ENCODE peak calls at places on chromosomes 6 and 20, in seven cellular contexts. One of them, this sample, is unnamed.

GRCh38 chr6:16338577-16339262 is 100.3 kb downstream of the GMPR start:
- DNase-seq in lung: peak
- DNase-seq in fibroblast of lung: peak
- DNase-seq in CD4-positive, alpha-beta T cell: no peak
- DNase-seq in SK-N-SH: peak
- DNase-seq in CD4-positive, CD25-positive, alpha-beta regulatory T cell: no peak
- DNase-seq in right atrium auricular region: no peak
- DNase-seq in this sample: peak

GRCh38 chr20:60024801-60025200 is 66.6 kb downstream of the CDH26 start:
- DNase-seq in fibroblast of lung: no peak
- DNase-seq in CD4-positive, CD25-positive, alpha-beta regulatory T cell: no peak
- DNase-seq in CD4-positive, alpha-beta T cell: no peak
- DNase-seq in right atrium auricular region: no peak
- DNase-seq in lung: no peak
- DNase-seq in SK-N-SH: no peak
- DNase-seq in this sample: no peak

GRCh38 chr6:19734061-19734460 is 103.1 kb upstream of the ID4 start:
- DNase-seq in SK-N-SH: no peak
- DNase-seq in right atrium auricular region: no peak
- DNase-seq in fibroblast of lung: no peak
- DNase-seq in CD4-positive, alpha-beta T cell: no peak
- DNase-seq in lung: no peak
- DNase-seq in CD4-positive, CD25-positive, alpha-beta regulatory T cell: no peak
- DNase-seq in this sample: no peak

GRCh38 chr20:63346131-63347080 is 14.7 kb downstream of the CHRNA4 start:
- DNase-seq in fibroblast of lung: no peak
- DNase-seq in right atrium auricular region: no peak
- DNase-seq in CD4-positive, alpha-beta T cell: no peak
- DNase-seq in lung: no peak
- DNase-seq in CD4-positive, CD25-positive, alpha-beta regulatory T cell: no peak
- DNase-seq in SK-N-SH: no peak
- DNase-seq in this sample: no peak

GRCh38 chr6:24064106-24064505 is 61.9 kb upstream of the NRSN1 start:
- DNase-seq in SK-N-SH: peak
- DNase-seq in CD4-positive, CD25-positive, alpha-beta regulatory T cell: no peak
- DNase-seq in lung: no peak
- DNase-seq in fibroblast of lung: no peak
- DNase-seq in CD4-positive, alpha-beta T cell: no peak
- DNase-seq in right atrium auricular region: no peak
- DNase-seq in this sample: peak

GRCh38 chr6:36351152-36351571 is 14.5 kb upstream of the BNIP5 start:
- DNase-seq in CD4-positive, CD25-positive, alpha-beta regulatory T cell: no peak
- DNase-seq in right atrium auricular region: peak
- DNase-seq in fibroblast of lung: peak
- DNase-seq in SK-N-SH: no peak
- DNase-seq in lung: no peak
- DNase-seq in CD4-positive, alpha-beta T cell: no peak
- DNase-seq in this sample: no peak

GRCh38 chr6:150238294-150238693 is 95.5 kb downstream of the PPP1R14C start:
- DNase-seq in lung: peak
- DNase-seq in right atrium auricular region: no peak
- DNase-seq in fibroblast of lung: no peak
- DNase-seq in SK-N-SH: peak
- DNase-seq in CD4-positive, CD25-positive, alpha-beta regulatory T cell: no peak
- DNase-seq in CD4-positive, alpha-beta T cell: no peak
- DNase-seq in this sample: no peak

GRCh38 chr6:20279608-20280287 is 67.5 kb upstream of the MBOAT1 start:
- DNase-seq in SK-N-SH: no peak
- DNase-seq in lung: no peak
- DNase-seq in CD4-positive, alpha-beta T cell: no peak
- DNase-seq in fibroblast of lung: no peak
- DNase-seq in right atrium auricular region: no peak
- DNase-seq in CD4-positive, CD25-positive, alpha-beta regulatory T cell: no peak
- DNase-seq in this sample: no peak

GRCh38 chr6:95797054-95797453 is 218.7 kb upstream of the FUT9 start:
- DNase-seq in CD4-positive, CD25-positive, alpha-beta regulatory T cell: no peak
- DNase-seq in right atrium auricular region: no peak
- DNase-seq in lung: no peak
- DNase-seq in CD4-positive, alpha-beta T cell: no peak
- DNase-seq in fibroblast of lung: no peak
- DNase-seq in SK-N-SH: no peak
- DNase-seq in this sample: no peak

GRCh38 chr20:44644384-44645131 is 6.9 kb downstream of the ADA start:
- DNase-seq in right atrium auricular region: no peak
- DNase-seq in CD4-positive, alpha-beta T cell: no peak
- DNase-seq in lung: no peak
- DNase-seq in SK-N-SH: no peak
- DNase-seq in fibroblast of lung: no peak
- DNase-seq in CD4-positive, CD25-positive, alpha-beta regulatory T cell: no peak
- DNase-seq in this sample: peak

GRCh38 chr6:146027586-146028249 is 1.1 kb upstream of the GRM1 start:
- DNase-seq in CD4-positive, alpha-beta T cell: no peak
- DNase-seq in fibroblast of lung: no peak
- DNase-seq in lung: no peak
- DNase-seq in right atrium auricular region: no peak
- DNase-seq in SK-N-SH: peak
- DNase-seq in CD4-positive, CD25-positive, alpha-beta regulatory T cell: no peak
- DNase-seq in this sample: no peak

GRCh38 chr20:46240065-46240464 is 68.2 kb downstream of the CDH22 start:
- DNase-seq in CD4-positive, CD25-positive, alpha-beta regulatory T cell: no peak
- DNase-seq in lung: no peak
- DNase-seq in SK-N-SH: no peak
- DNase-seq in CD4-positive, alpha-beta T cell: no peak
- DNase-seq in fibroblast of lung: no peak
- DNase-seq in right atrium auricular region: no peak
- DNase-seq in this sample: no peak

GRCh38 chr6:42727627-42728026 is 5.2 kb upstream of the PRPH2 start:
- DNase-seq in lung: no peak
- DNase-seq in right atrium auricular region: no peak
- DNase-seq in SK-N-SH: no peak
- DNase-seq in CD4-positive, alpha-beta T cell: no peak
- DNase-seq in CD4-positive, CD25-positive, alpha-beta regulatory T cell: no peak
- DNase-seq in fibroblast of lung: peak
- DNase-seq in this sample: no peak

GRCh38 chr6:8108031-8108660 is 5.8 kb upstream of the EEF1E1 start:
- DNase-seq in fibroblast of lung: peak
- DNase-seq in CD4-positive, CD25-positive, alpha-beta regulatory T cell: no peak
- DNase-seq in CD4-positive, alpha-beta T cell: no peak
- DNase-seq in SK-N-SH: no peak
- DNase-seq in lung: no peak
- DNase-seq in right atrium auricular region: no peak
- DNase-seq in this sample: no peak

GRCh38 chr20:50541606-50542041 is 31.4 kb downstream of the PTPN1 start:
- DNase-seq in CD4-positive, alpha-beta T cell: no peak
- DNase-seq in lung: peak
- DNase-seq in SK-N-SH: no peak
- DNase-seq in right atrium auricular region: no peak
- DNase-seq in fibroblast of lung: no peak
- DNase-seq in CD4-positive, CD25-positive, alpha-beta regulatory T cell: no peak
- DNase-seq in this sample: peak
- H3K27ac ChIP-seq in CD4-positive, alpha-beta T cell: no peak
- H3K27ac ChIP-seq in lung: peak
- H3K27ac ChIP-seq in SK-N-SH: peak
- H3K27ac ChIP-seq in right atrium auricular region: peak
- H3K27ac ChIP-seq in fibroblast of lung: peak
- H3K27ac ChIP-seq in CD4-positive, CD25-positive, alpha-beta regulatory T cell: no peak
- H3K27ac ChIP-seq in this sample: no peak

GRCh38 chr20:52996130-52996529 is 24.0 kb downstream of the TSHZ2 start:
- DNase-seq in CD4-positive, alpha-beta T cell: no peak
- DNase-seq in right atrium auricular region: no peak
- DNase-seq in CD4-positive, CD25-positive, alpha-beta regulatory T cell: no peak
- DNase-seq in fibroblast of lung: no peak
- DNase-seq in SK-N-SH: no peak
- DNase-seq in lung: no peak
- DNase-seq in this sample: no peak

GRCh38 chr20:52991783-52992182 is 19.6 kb downstream of the TSHZ2 start:
- DNase-seq in CD4-positive, alpha-beta T cell: no peak
- DNase-seq in CD4-positive, CD25-positive, alpha-beta regulatory T cell: no peak
- DNase-seq in right atrium auricular region: no peak
- DNase-seq in lung: no peak
- DNase-seq in fibroblast of lung: no peak
- DNase-seq in SK-N-SH: no peak
- DNase-seq in this sample: no peak

GRCh38 chr20:52994184-52994970 is 22.2 kb downstream of the TSHZ2 start:
- DNase-seq in CD4-positive, alpha-beta T cell: no peak
- DNase-seq in SK-N-SH: no peak
- DNase-seq in lung: no peak
- DNase-seq in right atrium auricular region: no peak
- DNase-seq in CD4-positive, CD25-positive, alpha-beta regulatory T cell: no peak
- DNase-seq in fibroblast of lung: no peak
- DNase-seq in this sample: no peak

GRCh38 chr20:52992632-52993031 is 20.5 kb downstream of the TSHZ2 start:
- DNase-seq in CD4-positive, CD25-positive, alpha-beta regulatory T cell: no peak
- DNase-seq in fibroblast of lung: no peak
- DNase-seq in right atrium auricular region: no peak
- DNase-seq in lung: no peak
- DNase-seq in SK-N-SH: no peak
- DNase-seq in CD4-positive, alpha-beta T cell: no peak
- DNase-seq in this sample: no peak

GRCh38 chr20:52993091-52993490 is 20.9 kb downstream of the TSHZ2 start:
- DNase-seq in right atrium auricular region: no peak
- DNase-seq in CD4-positive, alpha-beta T cell: no peak
- DNase-seq in fibroblast of lung: no peak
- DNase-seq in lung: no peak
- DNase-seq in SK-N-SH: no peak
- DNase-seq in CD4-positive, CD25-positive, alpha-beta regulatory T cell: no peak
- DNase-seq in this sample: no peak
- H3K27ac ChIP-seq in right atrium auricular region: peak
- H3K27ac ChIP-seq in CD4-positive, alpha-beta T cell: no peak
- H3K27ac ChIP-seq in fibroblast of lung: no peak
- H3K27ac ChIP-seq in lung: no peak
- H3K27ac ChIP-seq in SK-N-SH: no peak
- H3K27ac ChIP-seq in CD4-positive, CD25-positive, alpha-beta regulatory T cell: no peak
- H3K27ac ChIP-seq in this sample: no peak

GRCh38 chr6:89987140-89987539 is 92.9 kb downstream of the GJA10 start:
- DNase-seq in CD4-positive, CD25-positive, alpha-beta regulatory T cell: no peak
- DNase-seq in fibroblast of lung: no peak
- DNase-seq in SK-N-SH: no peak
- DNase-seq in right atrium auricular region: no peak
- DNase-seq in CD4-positive, alpha-beta T cell: no peak
- DNase-seq in lung: no peak
- DNase-seq in this sample: no peak
- H3K27ac ChIP-seq in CD4-positive, CD25-positive, alpha-beta regulatory T cell: no peak
- H3K27ac ChIP-seq in fibroblast of lung: peak
- H3K27ac ChIP-seq in SK-N-SH: peak
- H3K27ac ChIP-seq in right atrium auricular region: no peak
- H3K27ac ChIP-seq in CD4-positive, alpha-beta T cell: no peak
- H3K27ac ChIP-seq in lung: no peak
- H3K27ac ChIP-seq in this sample: no peak

DNA sequence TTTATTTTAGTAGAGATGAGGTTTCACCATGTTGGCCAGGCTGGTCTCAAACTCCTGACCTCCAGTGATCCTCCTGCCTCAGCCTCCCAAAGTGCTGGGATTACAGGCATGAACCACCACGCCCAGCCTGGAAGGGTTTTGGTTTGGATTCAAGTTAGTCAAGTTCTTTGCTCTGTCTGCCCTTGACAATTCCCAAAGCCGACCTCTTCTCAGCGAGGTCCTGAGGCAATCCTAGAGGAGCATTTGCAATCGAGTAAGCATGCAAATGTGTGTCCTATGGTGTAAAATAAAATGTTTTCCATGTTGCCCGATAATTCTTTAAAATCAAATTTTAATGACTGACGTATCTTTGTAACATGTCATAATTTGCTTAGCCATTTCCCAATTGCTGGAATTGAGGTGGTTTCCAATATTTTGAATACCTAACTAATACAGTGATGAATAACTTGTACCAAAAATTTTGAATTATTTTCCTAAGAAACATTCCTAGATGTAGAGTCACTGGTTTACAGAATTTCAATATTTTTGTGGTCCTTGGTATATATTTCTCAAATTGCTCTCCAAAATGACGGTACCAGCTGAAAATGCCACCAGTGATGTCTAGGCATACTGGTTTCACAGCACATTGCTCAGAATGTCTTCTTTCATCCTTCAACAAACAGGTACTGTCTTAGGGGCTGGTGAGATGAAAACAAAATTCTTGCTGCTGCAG is 38.7 kb downstream of the GTF2H5 start:
- DNase-seq in SK-N-SH: no peak
- DNase-seq in lung: no peak
- DNase-seq in right atrium auricular region: no peak
- DNase-seq in fibroblast of lung: no peak
- DNase-seq in CD4-positive, alpha-beta T cell: no peak
- DNase-seq in CD4-positive, CD25-positive, alpha-beta regulatory T cell: no peak
- DNase-seq in this sample: no peak
- H3K27ac ChIP-seq in SK-N-SH: peak
- H3K27ac ChIP-seq in lung: no peak
- H3K27ac ChIP-seq in right atrium auricular region: no peak
- H3K27ac ChIP-seq in fibroblast of lung: no peak
- H3K27ac ChIP-seq in CD4-positive, alpha-beta T cell: no peak
- H3K27ac ChIP-seq in CD4-positive, CD25-positive, alpha-beta regulatory T cell: no peak
- H3K27ac ChIP-seq in this sample: no peak

DNA sequence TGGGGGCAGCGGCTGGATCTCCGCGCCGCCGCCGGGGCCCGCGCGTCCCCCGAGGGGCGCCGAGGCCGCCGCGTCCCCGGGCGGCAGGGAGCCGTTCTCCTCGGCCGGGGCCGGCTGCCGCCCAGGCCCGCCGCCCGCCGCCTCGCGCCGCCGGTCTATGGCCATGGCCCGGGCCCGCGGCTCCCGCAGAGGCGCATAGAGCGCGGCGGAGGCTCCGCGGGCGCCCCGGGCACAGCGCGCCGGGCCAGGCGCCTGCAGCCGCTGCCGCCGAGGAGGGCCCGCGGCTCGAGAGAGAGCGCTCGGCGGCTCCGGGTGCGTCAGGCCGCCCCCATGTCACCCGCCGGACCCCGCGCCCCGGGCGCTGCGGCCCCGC is 469 bp downstream of the SLC22A23 start:
- DNase-seq in CD4-positive, alpha-beta T cell: no peak
- DNase-seq in CD4-positive, CD25-positive, alpha-beta regulatory T cell: no peak
- DNase-seq in SK-N-SH: peak
- DNase-seq in right atrium auricular region: no peak
- DNase-seq in lung: no peak
- DNase-seq in fibroblast of lung: no peak
- DNase-seq in this sample: no peak
- H3K27ac ChIP-seq in CD4-positive, alpha-beta T cell: no peak
- H3K27ac ChIP-seq in CD4-positive, CD25-positive, alpha-beta regulatory T cell: no peak
- H3K27ac ChIP-seq in SK-N-SH: no peak
- H3K27ac ChIP-seq in right atrium auricular region: no peak
- H3K27ac ChIP-seq in lung: peak
- H3K27ac ChIP-seq in fibroblast of lung: no peak
- H3K27ac ChIP-seq in this sample: no peak

DNA sequence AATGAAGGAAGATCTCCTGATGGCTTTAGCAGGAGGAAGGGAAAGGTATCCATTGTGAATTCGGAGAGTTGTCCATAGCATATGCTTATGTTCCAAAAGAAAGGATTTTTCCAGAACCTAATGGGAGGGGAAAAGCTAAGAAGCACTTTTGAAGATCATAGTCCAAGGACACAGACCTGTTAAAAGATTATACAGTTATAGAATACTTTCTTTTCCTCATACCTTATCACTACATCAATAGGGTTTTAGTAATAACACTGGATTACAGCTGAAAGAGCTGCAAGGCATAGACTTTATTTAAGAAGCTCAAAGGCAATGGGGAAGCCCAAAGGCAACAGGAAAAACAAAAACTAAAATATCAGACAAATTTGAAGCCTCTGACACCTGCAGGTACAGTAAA is 39.8 kb upstream of the SLC24A3 start:
- DNase-seq in right atrium auricular region: no peak
- DNase-seq in fibroblast of lung: no peak
- DNase-seq in CD4-positive, CD25-positive, alpha-beta regulatory T cell: no peak
- DNase-seq in SK-N-SH: no peak
- DNase-seq in CD4-positive, alpha-beta T cell: no peak
- DNase-seq in lung: no peak
- DNase-seq in this sample: no peak
- H3K27ac ChIP-seq in right atrium auricular region: no peak
- H3K27ac ChIP-seq in fibroblast of lung: no peak
- H3K27ac ChIP-seq in CD4-positive, CD25-positive, alpha-beta regulatory T cell: no peak
- H3K27ac ChIP-seq in SK-N-SH: no peak
- H3K27ac ChIP-seq in CD4-positive, alpha-beta T cell: no peak
- H3K27ac ChIP-seq in lung: no peak
- H3K27ac ChIP-seq in this sample: no peak

GRCh38 chr6:69795469-69796080 is 1.2 kb downstream of the LMBRD1 start:
- DNase-seq in CD4-positive, CD25-positive, alpha-beta regulatory T cell: no peak
- DNase-seq in fibroblast of lung: peak
- DNase-seq in SK-N-SH: peak
- DNase-seq in CD4-positive, alpha-beta T cell: no peak
- DNase-seq in lung: no peak
- DNase-seq in right atrium auricular region: no peak
- DNase-seq in this sample: peak
- H3K27ac ChIP-seq in CD4-positive, CD25-positive, alpha-beta regulatory T cell: peak
- H3K27ac ChIP-seq in fibroblast of lung: no peak
- H3K27ac ChIP-seq in SK-N-SH: peak
- H3K27ac ChIP-seq in CD4-positive, alpha-beta T cell: peak
- H3K27ac ChIP-seq in lung: no peak
- H3K27ac ChIP-seq in right atrium auricular region: peak
- H3K27ac ChIP-seq in this sample: peak

This sample was measured in Karpas-422.